ENCODE peak calls at places on chromosome 12, in ten cellular contexts. P is kidney tubule cell, D is nucleus accumbens, F is NCI-H510A treated with DMSO at 0.1 percent for 48 hours, R is KBM-7, X is cardiac muscle cell, L is lung microvascular endothelial cell, K is NCI-H1694, Z is tibial artery, C is IMR-90. A is an unnamed sample.

GRCh38 chr12:120684523-120684932 is 2.4 kb upstream of the MLEC start:
- DNase-seq in R (no peak), P (peak; percentile 33), C (peak; percentile 26), D (no peak), Z (no peak), L (no peak), X (no peak), K (no peak), F (no peak), A (no peak)

GRCh38 chr12:131194166-131194565 is 240.5 kb downstream of the ADGRD1 start:
- DNase-seq in K (no peak), X (no peak), R (no peak), L (no peak), F (no peak), D (no peak), P (no peak), Z (no peak), C (no peak), A (no peak)

GRCh38 chr12:56115329-56115728 is 1.1 kb upstream of the RPL41 start:
- DNase-seq in C (peak; percentile 19), Z (no peak), F (peak; percentile 31), K (no peak), X (no peak), L (peak; percentile 47), P (peak; percentile 20), D (no peak), R (no peak), A (no peak)

GRCh38 chr12:19196959-19197630 is 67.6 kb downstream of the PLEKHA5 start:
- DNase-seq in P (peak; percentile 22), F (peak; percentile 59), Z (no peak), D (no peak), K (no peak), L (no peak), R (peak; percentile 11), X (no peak), C (peak; percentile 32), A (no peak)

GRCh38 chr12:41250748-41251147 is 62.6 kb downstream of the PDZRN4 start:
- DNase-seq in F (no peak), D (no peak), Z (no peak), R (no peak), K (no peak), C (no peak), P (peak; percentile 23), L (peak; percentile 5), X (no peak), A (no peak)

GRCh38 chr12:124745891-124746570 is 117.6 kb downstream of the SCARB1 start:
- DNase-seq in F (peak; percentile 77), Z (peak; percentile 95), R (peak; percentile 77), P (peak; percentile 90), K (peak; percentile 92), X (peak; percentile 87), C (peak; percentile 81), L (peak; percentile 90), D (peak; percentile 96), A (no peak)

GRCh38 chr12:27780612-27781408 is 774 bp upstream of the MANSC4 start:
- DNase-seq in Z (peak; percentile 45), P (peak; percentile 75), D (no peak), F (peak; percentile 31), C (peak; percentile 47), R (no peak), X (peak; percentile 24), K (peak; percentile 18), L (no peak), A (peak; percentile 5)

GRCh38 chr12:114691196-114691595 is 7.2 kb upstream of the TBX3 start:
- DNase-seq in L (no peak), D (no peak), R (no peak), Z (no peak), C (no peak), X (no peak), F (no peak), P (no peak), K (no peak), A (no peak)

GRCh38 chr12:47949441-47950341 is 13.7 kb upstream of the TMEM106C start:
- DNase-seq in C (peak; percentile 72), Z (peak; percentile 63), K (peak; percentile 39), F (peak; percentile 69), R (peak; percentile 81), P (peak; percentile 83), D (peak; percentile 7), X (peak; percentile 85), L (peak; percentile 55), A (peak; percentile 15)

GRCh38 chr12:4210158-4210557 is 63.4 kb upstream of the CCND2 start:
- DNase-seq in D (no peak), Z (no peak), F (no peak), C (no peak), R (no peak), K (no peak), P (no peak), X (no peak), L (no peak), A (no peak)